ENCODE peak calls at places on chromosome 9, in eight cellular contexts. One of them, this sample, is unnamed.
A peak's percentile ranks its signal among the peaks of the same experiment; 100 is the strongest.

GRCh38 chr9:83491995-83492394 is 46.2 kb downstream of the FRMD3 start:
- DNase-seq in RWPE2: no peak
- DNase-seq in left ventricle myocardium inferior: no peak
- DNase-seq in uterus: no peak
- DNase-seq in neural crest cell: no peak
- DNase-seq in fibroblast of mammary gland: no peak
- DNase-seq in sigmoid colon: no peak
- DNase-seq in endothelial cell of umbilical vein: no peak
- DNase-seq in this sample: no peak

GRCh38 chr9:124214116-124214515 is 43.6 kb upstream of the NEK6 start:
- DNase-seq in RWPE2: peak; percentile 21
- DNase-seq in left ventricle myocardium inferior: no peak
- DNase-seq in uterus: no peak
- DNase-seq in neural crest cell: no peak
- DNase-seq in fibroblast of mammary gland: no peak
- DNase-seq in sigmoid colon: peak; percentile 17
- DNase-seq in endothelial cell of umbilical vein: no peak
- DNase-seq in this sample: peak; percentile 39

GRCh38 chr9:92943062-92943616 is 4.2 kb upstream of the FGD3 start:
- DNase-seq in RWPE2: no peak
- DNase-seq in left ventricle myocardium inferior: peak; percentile 32
- DNase-seq in uterus: no peak
- DNase-seq in neural crest cell: no peak
- DNase-seq in fibroblast of mammary gland: no peak
- DNase-seq in sigmoid colon: no peak
- DNase-seq in endothelial cell of umbilical vein: no peak
- DNase-seq in this sample: no peak

GRCh38 chr9:27471789-27472585 is 52.1 kb upstream of the IFNK start:
- DNase-seq in RWPE2: no peak
- DNase-seq in left ventricle myocardium inferior: peak; percentile 21
- DNase-seq in uterus: peak; percentile 29
- DNase-seq in neural crest cell: no peak
- DNase-seq in fibroblast of mammary gland: peak; percentile 41
- DNase-seq in sigmoid colon: no peak
- DNase-seq in endothelial cell of umbilical vein: no peak
- DNase-seq in this sample: no peak

GRCh38 chr9:137734181-137734580 is 115.4 kb downstream of the EHMT1 start:
- DNase-seq in RWPE2: no peak
- DNase-seq in left ventricle myocardium inferior: no peak
- DNase-seq in uterus: no peak
- DNase-seq in neural crest cell: no peak
- DNase-seq in fibroblast of mammary gland: no peak
- DNase-seq in sigmoid colon: no peak
- DNase-seq in endothelial cell of umbilical vein: no peak
- DNase-seq in this sample: no peak

GRCh38 chr9:114250235-114250568 is 72.7 kb upstream of the ORM1 start:
- DNase-seq in RWPE2: no peak
- DNase-seq in left ventricle myocardium inferior: peak; percentile 86
- DNase-seq in uterus: peak; percentile 84
- DNase-seq in neural crest cell: no peak
- DNase-seq in fibroblast of mammary gland: peak; percentile 82
- DNase-seq in sigmoid colon: peak; percentile 93
- DNase-seq in endothelial cell of umbilical vein: no peak
- DNase-seq in this sample: no peak

GRCh38 chr9:135075234-135076142 is 12.0 kb upstream of the OLFM1 start:
- DNase-seq in RWPE2: peak; percentile 38
- DNase-seq in left ventricle myocardium inferior: peak; percentile 63
- DNase-seq in uterus: peak; percentile 41
- DNase-seq in neural crest cell: no peak
- DNase-seq in fibroblast of mammary gland: peak; percentile 17
- DNase-seq in sigmoid colon: peak; percentile 82
- DNase-seq in endothelial cell of umbilical vein: no peak
- DNase-seq in this sample: no peak

GRCh38 chr9:76365028-76365427 is 29.2 kb downstream of the RFK start:
- DNase-seq in RWPE2: no peak
- DNase-seq in left ventricle myocardium inferior: no peak
- DNase-seq in uterus: no peak
- DNase-seq in neural crest cell: no peak
- DNase-seq in fibroblast of mammary gland: peak; percentile 14
- DNase-seq in sigmoid colon: no peak
- DNase-seq in endothelial cell of umbilical vein: peak; percentile 37
- DNase-seq in this sample: no peak

GRCh38 chr9:109799792-109800191 is 19.8 kb downstream of the PALM2AKAP2 start:
- DNase-seq in RWPE2: no peak
- DNase-seq in left ventricle myocardium inferior: no peak
- DNase-seq in uterus: no peak
- DNase-seq in neural crest cell: no peak
- DNase-seq in fibroblast of mammary gland: peak; percentile 72
- DNase-seq in sigmoid colon: no peak
- DNase-seq in endothelial cell of umbilical vein: no peak
- DNase-seq in this sample: no peak

GRCh38 chr9:120344230-120344629 is 235.7 kb downstream of the CDK5RAP2 start:
- DNase-seq in RWPE2: no peak
- DNase-seq in left ventricle myocardium inferior: no peak
- DNase-seq in uterus: no peak
- DNase-seq in neural crest cell: no peak
- DNase-seq in fibroblast of mammary gland: peak; percentile 93
- DNase-seq in sigmoid colon: no peak
- DNase-seq in endothelial cell of umbilical vein: no peak
- DNase-seq in this sample: no peak

GRCh38 chr9:15927131-15927530 is 374.3 kb downstream of the CCDC171 start:
- DNase-seq in RWPE2: no peak
- DNase-seq in left ventricle myocardium inferior: no peak
- DNase-seq in uterus: no peak
- DNase-seq in neural crest cell: no peak
- DNase-seq in fibroblast of mammary gland: peak; percentile 69
- DNase-seq in sigmoid colon: no peak
- DNase-seq in endothelial cell of umbilical vein: no peak
- DNase-seq in this sample: no peak

GRCh38 chr9:100472268-100472667 is 681 bp upstream of the TMEFF1 start:
- DNase-seq in RWPE2: no peak
- DNase-seq in left ventricle myocardium inferior: no peak
- DNase-seq in uterus: no peak
- DNase-seq in neural crest cell: no peak
- DNase-seq in fibroblast of mammary gland: no peak
- DNase-seq in sigmoid colon: no peak
- DNase-seq in endothelial cell of umbilical vein: no peak
- DNase-seq in this sample: no peak

GRCh38 chr9:129283705-129284606 is 105.9 kb upstream of the IER5L start:
- DNase-seq in RWPE2: no peak
- DNase-seq in left ventricle myocardium inferior: no peak
- DNase-seq in uterus: no peak
- DNase-seq in neural crest cell: no peak
- DNase-seq in fibroblast of mammary gland: no peak
- DNase-seq in sigmoid colon: peak; percentile 57
- DNase-seq in endothelial cell of umbilical vein: no peak
- DNase-seq in this sample: peak; percentile 70

GRCh38 chr9:113298924-113299770 is 4.0 kb downstream of the RNF183 start:
- DNase-seq in RWPE2: no peak
- DNase-seq in left ventricle myocardium inferior: no peak
- DNase-seq in uterus: no peak
- DNase-seq in neural crest cell: no peak
- DNase-seq in fibroblast of mammary gland: no peak
- DNase-seq in sigmoid colon: no peak
- DNase-seq in endothelial cell of umbilical vein: no peak
- DNase-seq in this sample: no peak

GRCh38 chr9:16869961-16870605 is 387 bp downstream of the BNC2 start:
- DNase-seq in RWPE2: no peak
- DNase-seq in left ventricle myocardium inferior: no peak
- DNase-seq in uterus: no peak
- DNase-seq in neural crest cell: peak; percentile 10
- DNase-seq in fibroblast of mammary gland: no peak
- DNase-seq in sigmoid colon: peak; percentile 72
- DNase-seq in endothelial cell of umbilical vein: peak; percentile 11
- DNase-seq in this sample: no peak

GRCh38 chr9:94864862-94865435 is 138.4 kb downstream of the AOPEP start:
- DNase-seq in RWPE2: no peak
- DNase-seq in left ventricle myocardium inferior: no peak
- DNase-seq in uterus: no peak
- DNase-seq in neural crest cell: no peak
- DNase-seq in fibroblast of mammary gland: no peak
- DNase-seq in sigmoid colon: no peak
- DNase-seq in endothelial cell of umbilical vein: peak; percentile 73
- DNase-seq in this sample: no peak

GRCh38 chr9:133604214-133604613 is 5.0 kb downstream of the FAM163B start:
- DNase-seq in RWPE2: no peak
- DNase-seq in left ventricle myocardium inferior: no peak
- DNase-seq in uterus: no peak
- DNase-seq in neural crest cell: no peak
- DNase-seq in fibroblast of mammary gland: no peak
- DNase-seq in sigmoid colon: no peak
- DNase-seq in endothelial cell of umbilical vein: no peak
- DNase-seq in this sample: peak; percentile 41

GRCh38 chr9:15304620-15305019 is 2.4 kb downstream of the TTC39B start:
- DNase-seq in RWPE2: no peak
- DNase-seq in left ventricle myocardium inferior: no peak
- DNase-seq in uterus: no peak
- DNase-seq in neural crest cell: no peak
- DNase-seq in fibroblast of mammary gland: no peak
- DNase-seq in sigmoid colon: no peak
- DNase-seq in endothelial cell of umbilical vein: no peak
- DNase-seq in this sample: no peak

GRCh38 chr9:76738402-76738801 is 25.8 kb upstream of the PCA3 start:
- DNase-seq in RWPE2: no peak
- DNase-seq in left ventricle myocardium inferior: no peak
- DNase-seq in uterus: no peak
- DNase-seq in neural crest cell: no peak
- DNase-seq in fibroblast of mammary gland: no peak
- DNase-seq in sigmoid colon: no peak
- DNase-seq in endothelial cell of umbilical vein: no peak
- DNase-seq in this sample: no peak

DNA sequence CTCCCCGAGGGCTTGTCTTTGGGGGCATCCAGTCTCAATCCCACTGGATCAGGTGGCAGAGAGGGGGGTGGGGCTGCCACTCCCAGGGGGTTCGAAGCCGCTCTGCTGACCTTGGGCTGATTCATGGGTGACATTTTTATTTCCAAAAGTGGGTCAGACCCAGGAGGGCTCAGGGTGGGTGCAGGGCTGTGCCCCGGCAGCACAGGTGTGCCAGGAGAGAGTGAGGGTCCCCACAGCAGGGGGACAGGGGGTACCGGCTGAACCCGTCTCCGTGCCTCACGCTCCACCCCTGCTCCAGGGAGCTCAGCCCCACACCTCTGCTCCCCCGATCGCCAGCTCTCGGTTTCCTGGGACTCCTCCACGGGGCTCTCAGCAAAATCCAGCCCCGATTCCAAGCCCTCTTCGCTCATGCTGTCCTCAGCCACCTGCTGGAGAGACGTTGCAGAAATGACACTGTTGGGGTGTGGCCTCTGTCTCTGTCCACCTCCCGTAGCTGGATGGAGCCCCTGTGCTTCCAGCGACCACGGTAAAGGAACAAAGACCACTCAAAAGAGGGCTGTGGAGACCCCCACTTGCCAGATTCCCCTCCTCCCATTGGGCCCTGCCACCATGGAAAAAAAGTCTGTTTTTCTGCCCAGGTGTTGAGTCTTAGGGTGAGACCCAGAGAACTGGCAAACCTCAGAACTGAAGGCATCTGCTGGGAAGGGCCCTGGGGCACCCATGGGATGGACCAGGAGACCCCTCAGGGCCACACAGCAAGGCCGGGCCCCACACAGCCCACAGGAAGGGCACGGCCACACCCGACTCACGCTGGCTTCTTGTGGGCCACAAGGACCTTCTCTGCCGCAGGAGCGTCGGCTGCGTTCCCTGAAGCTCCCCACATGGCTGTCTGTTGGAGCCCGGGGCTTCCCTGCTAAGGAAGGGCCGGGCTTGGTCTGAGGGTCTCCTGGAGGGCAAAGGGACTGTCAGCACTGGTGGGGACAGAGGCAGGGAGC is 10.6 kb upstream of the QSOX2 start:
- DNase-seq in RWPE2: no peak
- DNase-seq in left ventricle myocardium inferior: no peak
- DNase-seq in uterus: no peak
- DNase-seq in neural crest cell: no peak
- DNase-seq in fibroblast of mammary gland: no peak
- DNase-seq in sigmoid colon: no peak
- DNase-seq in endothelial cell of umbilical vein: no peak
- DNase-seq in this sample: no peak
- TF ChIP-seq CTCF in RWPE2: no peak
- TF ChIP-seq CTCF in left ventricle myocardium inferior: peak; percentile 15
- TF ChIP-seq CTCF in uterus: no peak
- TF ChIP-seq CTCF in neural crest cell: peak; percentile 39
- TF ChIP-seq CTCF in fibroblast of mammary gland: no peak
- TF ChIP-seq CTCF in sigmoid colon: no peak
- TF ChIP-seq CTCF in endothelial cell of umbilical vein: peak; percentile 9
- TF ChIP-seq CTCF in this sample: no peak

DNA sequence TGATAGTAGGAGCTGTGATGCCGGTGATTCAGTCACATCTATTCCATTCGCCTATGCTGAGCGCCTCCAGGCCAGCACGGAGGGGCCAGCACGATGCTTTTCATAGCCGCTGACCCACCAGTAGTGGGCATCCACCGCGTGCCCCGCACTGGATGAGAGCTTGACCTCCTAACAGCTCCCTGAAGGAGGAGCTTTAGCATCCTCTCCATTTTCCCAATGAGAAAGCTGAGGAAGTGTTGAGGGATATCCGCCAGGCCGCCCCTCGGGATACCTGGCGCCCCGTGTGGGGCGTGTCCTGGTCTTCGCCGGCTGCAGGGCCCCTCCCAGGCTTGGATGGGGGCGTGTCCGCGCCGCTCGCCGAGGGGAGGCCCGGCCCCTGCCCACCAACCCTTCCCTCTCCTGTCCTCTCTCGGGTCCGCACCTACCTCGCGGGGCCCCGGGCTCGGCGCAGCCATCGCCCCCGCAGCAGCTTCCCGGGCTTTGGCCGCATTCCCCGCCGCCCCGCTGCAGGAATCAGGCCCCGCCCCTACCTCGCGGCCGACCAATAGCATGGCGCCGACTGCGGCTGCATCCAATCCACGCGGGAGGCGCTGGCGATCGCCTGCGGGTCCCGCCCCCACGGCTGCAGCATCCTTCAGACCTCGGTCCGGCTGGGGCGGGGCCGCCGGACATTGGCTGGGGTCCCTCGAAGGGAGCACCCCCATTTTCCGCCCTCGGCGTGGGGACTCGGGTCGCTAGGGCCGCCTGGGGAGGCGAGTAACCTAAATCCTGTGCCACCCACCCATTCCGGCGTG is at the start of gene PIP5KL1:
- DNase-seq in RWPE2: peak; percentile 89
- DNase-seq in left ventricle myocardium inferior: peak; percentile 87
- DNase-seq in uterus: peak; percentile 85
- DNase-seq in neural crest cell: peak; percentile 86
- DNase-seq in fibroblast of mammary gland: peak; percentile 80
- DNase-seq in sigmoid colon: peak; percentile 88
- DNase-seq in endothelial cell of umbilical vein: peak; percentile 84
- DNase-seq in this sample: no peak
- TF ChIP-seq CTCF in RWPE2: no peak
- TF ChIP-seq CTCF in left ventricle myocardium inferior: no peak
- TF ChIP-seq CTCF in uterus: no peak
- TF ChIP-seq CTCF in neural crest cell: peak; percentile 33
- TF ChIP-seq CTCF in fibroblast of mammary gland: peak; percentile 13
- TF ChIP-seq CTCF in sigmoid colon: no peak
- TF ChIP-seq CTCF in endothelial cell of umbilical vein: peak; percentile 21
- TF ChIP-seq CTCF in this sample: peak; percentile 65

GRCh38 chr9:18235181-18235908 is 238.6 kb upstream of the ADAMTSL1 start:
- DNase-seq in RWPE2: no peak
- DNase-seq in left ventricle myocardium inferior: no peak
- DNase-seq in uterus: no peak
- DNase-seq in neural crest cell: no peak
- DNase-seq in fibroblast of mammary gland: no peak
- DNase-seq in sigmoid colon: no peak
- DNase-seq in endothelial cell of umbilical vein: no peak
- DNase-seq in this sample: no peak
- TF ChIP-seq CTCF in RWPE2: no peak
- TF ChIP-seq CTCF in left ventricle myocardium inferior: no peak
- TF ChIP-seq CTCF in uterus: no peak
- TF ChIP-seq CTCF in neural crest cell: no peak
- TF ChIP-seq CTCF in fibroblast of mammary gland: no peak
- TF ChIP-seq CTCF in sigmoid colon: no peak
- TF ChIP-seq CTCF in endothelial cell of umbilical vein: no peak
- TF ChIP-seq CTCF in this sample: no peak

GRCh38 chr9:121929893-121930875 is 162.9 kb downstream of the TTLL11 start:
- DNase-seq in RWPE2: no peak
- DNase-seq in left ventricle myocardium inferior: no peak
- DNase-seq in uterus: no peak
- DNase-seq in neural crest cell: peak; percentile 20
- DNase-seq in fibroblast of mammary gland: no peak
- DNase-seq in sigmoid colon: no peak
- DNase-seq in endothelial cell of umbilical vein: peak; percentile 28
- DNase-seq in this sample: no peak
- TF ChIP-seq CTCF in RWPE2: no peak
- TF ChIP-seq CTCF in left ventricle myocardium inferior: peak; percentile 34
- TF ChIP-seq CTCF in uterus: peak; percentile 25
- TF ChIP-seq CTCF in neural crest cell: peak; percentile 48
- TF ChIP-seq CTCF in fibroblast of mammary gland: no peak
- TF ChIP-seq CTCF in sigmoid colon: no peak
- TF ChIP-seq CTCF in endothelial cell of umbilical vein: peak; percentile 45
- TF ChIP-seq CTCF in this sample: peak; percentile 43

This sample was measured in chondrocyte.